ENCODE peak calls at places on chromosomes 4 and X, in eight cellular contexts. Y, O, C, J, S, M, V and B are unnamed samples. For H3K4me1, the result is how much of the 10 kb centered on the place peaks cover.

GRCh38 chrX:13430136-13430827 is 110.4 kb upstream of the ATXN3L start:
- DNase-seq in Y (no peak), O (no peak), C (no peak), J (no peak), S (peak), M (no peak), V (peak), B (no peak)

GRCh38 chr4:15434086-15434485 is 6.3 kb downstream of the C1QTNF7 start:
- DNase-seq in Y (no peak), O (no peak), C (no peak), J (no peak), S (no peak), M (no peak), V (no peak), B (no peak)

GRCh38 chrX:151151668-151152267 is 24.6 kb upstream of the GPR50 start:
- DNase-seq in Y (no peak), O (peak), C (no peak), J (no peak), S (peak), M (peak), V (peak), B (peak)

GRCh38 chr4:109701566-109702399 is 1.5 kb downstream of the CASP6 start:
- DNase-seq in Y (no peak), O (peak), C (no peak), J (no peak), S (no peak), M (peak), V (no peak), B (no peak)

GRCh38 chrX:134760671-134761070 is 102.4 kb upstream of the PLAC1 start:
- DNase-seq in Y (no peak), O (no peak), C (no peak), J (no peak), S (no peak), M (no peak), V (no peak), B (no peak)

GRCh38 chrX:42967681-42968080 is 189.7 kb upstream of the PPP1R2C start:
- DNase-seq in Y (no peak), O (no peak), C (no peak), J (no peak), S (no peak), M (no peak), V (no peak), B (no peak)

GRCh38 chrX:9786839-9787635 is 808 bp downstream of the SHROOM2 start:
- DNase-seq in Y (no peak), O (no peak), C (no peak), J (no peak), S (no peak), M (no peak), V (no peak), B (peak)

GRCh38 chrX:41556958-41557357 is 109.8 kb downstream of the NYX start:
- DNase-seq in Y (no peak), O (no peak), C (no peak), J (no peak), S (no peak), M (no peak), V (no peak), B (no peak)

GRCh38 chrX:39577206-39577605 is 520.6 kb downstream of the BCOR start:
- DNase-seq in Y (no peak), O (no peak), C (no peak), J (no peak), S (no peak), M (no peak), V (no peak), B (no peak)

GRCh38 chr4:169724251-169724650 is 33.5 kb downstream of the HPF1 start:
- DNase-seq in Y (no peak), O (no peak), C (no peak), J (no peak), S (no peak), M (no peak), V (no peak), B (no peak)

GRCh38 chrX:114580336-114580735 is 3.5 kb upstream of the HTR2C start:
- DNase-seq in Y (no peak), O (no peak), C (no peak), J (no peak), S (no peak), M (no peak), V (peak), B (no peak)

GRCh38 chrX:45712067-45712466 is 511.4 kb upstream of the DIPK2B start:
- DNase-seq in Y (no peak), O (no peak), C (no peak), J (no peak), S (no peak), M (no peak), V (no peak), B (no peak)

GRCh38 chr4:13541176-13541604 is 3.1 kb downstream of the NKX3-2 start:
- DNase-seq in Y (no peak), O (no peak), C (no peak), J (no peak), S (no peak), M (no peak), V (no peak), B (no peak)

GRCh38 chr4:173218411-173219125 is 50.0 kb downstream of the GALNT7 start:
- DNase-seq in Y (no peak), O (peak), C (no peak), J (no peak), S (peak), M (no peak), V (peak), B (no peak)

GRCh38 chrX:40098264-40099045 is 697 bp upstream of the BCOR start:
- DNase-seq in Y (no peak), O (peak), C (no peak), J (peak), S (peak), M (peak), V (peak), B (no peak)

GRCh38 chr4:36310793-36311192 is 29.4 kb downstream of the DTHD1 start:
- DNase-seq in Y (no peak), O (no peak), C (no peak), J (peak), S (peak), M (no peak), V (no peak), B (no peak)

GRCh38 chrX:104330966-104331365 is 76.2 kb upstream of the ESX1 start:
- DNase-seq in Y (no peak), O (no peak), C (no peak), J (no peak), S (no peak), M (no peak), V (no peak), B (no peak)

GRCh38 chr4:177239878-177240277 is 69.8 kb upstream of the NEIL3 start:
- DNase-seq in Y (no peak), O (no peak), C (no peak), J (no peak), S (no peak), M (no peak), V (no peak), B (no peak)

GRCh38 chr4:176001171-176002006 is 64.3 kb upstream of the WDR17 start:
- DNase-seq in Y (peak), O (no peak), C (no peak), J (peak), S (peak), M (peak), V (peak), B (peak)

GRCh38 chr4:173346074-173346473 is 11.9 kb upstream of the HMGB2 start:
- DNase-seq in Y (no peak), O (no peak), C (no peak), J (no peak), S (no peak), M (no peak), V (no peak), B (no peak)

GRCh38 chrX:45771560-45772340 is 571.1 kb upstream of the DIPK2B start:
- DNase-seq in Y (no peak), O (no peak), C (no peak), J (no peak), S (peak), M (peak), V (peak), B (no peak)

GRCh38 chr4:71187399-71188196 is 151.2 kb upstream of the SLC4A4 start:
- DNase-seq in Y (no peak), O (no peak), C (no peak), J (peak), S (peak), M (peak), V (peak), B (peak)

GRCh38 chr4:120525106-120525505 is 397.4 kb downstream of the PRDM5 start:
- DNase-seq in Y (no peak), O (no peak), C (no peak), J (no peak), S (no peak), M (no peak), V (no peak), B (no peak)

GRCh38 chr4:78734451-78735003 is 41.6 kb upstream of the BMP2K start:
- DNase-seq in Y (no peak), O (no peak), C (no peak), J (no peak), S (no peak), M (no peak), V (no peak), B (no peak)

GRCh38 chr4:139767168-139767567 is 101.5 kb downstream of the MGST2 start:
- DNase-seq in Y (no peak), O (no peak), C (no peak), J (no peak), S (peak), M (no peak), V (no peak), B (no peak)

GRCh38 chr4:114026447-114026846 is 47.0 kb upstream of the ARSJ start:
- DNase-seq in Y (no peak), O (no peak), C (no peak), J (no peak), S (no peak), M (no peak), V (no peak), B (no peak)

GRCh38 chr4:167218022-167218608 is 16.2 kb downstream of the SPOCK3 start:
- DNase-seq in Y (no peak), O (no peak), C (no peak), J (no peak), S (no peak), M (no peak), V (peak), B (no peak)

GRCh38 chr4:7266525-7267292 is 74.4 kb downstream of the SORCS2 start:
- DNase-seq in Y (no peak), O (no peak), C (no peak), J (no peak), S (peak), M (no peak), V (peak), B (no peak)

GRCh38 chrX:126580877-126581276 is 28.3 kb upstream of the DCAF12L1 start:
- DNase-seq in Y (no peak), O (no peak), C (no peak), J (no peak), S (no peak), M (no peak), V (no peak), B (no peak)

GRCh38 chrX:119606508-119607389 is 525 bp upstream of the NKRF start:
- DNase-seq in Y (no peak), O (no peak), C (no peak), J (no peak), S (no peak), M (no peak), V (no peak), B (no peak)

GRCh38 chr4:108622022-108622421 is 1.6 kb downstream of the RPL34 start:
- DNase-seq in Y (no peak), O (no peak), C (no peak), J (no peak), S (no peak), M (no peak), V (no peak), B (no peak)

GRCh38 chr4:101104264-101105052 is 242.9 kb downstream of the PPP3CA start:
- DNase-seq in Y (no peak), O (no peak), C (no peak), J (no peak), S (no peak), M (no peak), V (no peak), B (no peak)

GRCh38 chr4:101099001-101099400 is 248.3 kb downstream of the PPP3CA start:
- DNase-seq in Y (no peak), O (no peak), C (no peak), J (no peak), S (no peak), M (no peak), V (no peak), B (no peak)

GRCh38 chr4:101103381-101104142 is 243.8 kb downstream of the PPP3CA start:
- DNase-seq in Y (no peak), O (no peak), C (no peak), J (no peak), S (peak), M (peak), V (no peak), B (no peak)

GRCh38 chr4:101101072-101101471 is 246.3 kb downstream of the PPP3CA start:
- DNase-seq in Y (no peak), O (no peak), C (no peak), J (no peak), S (peak), M (no peak), V (no peak), B (no peak)

DNA sequence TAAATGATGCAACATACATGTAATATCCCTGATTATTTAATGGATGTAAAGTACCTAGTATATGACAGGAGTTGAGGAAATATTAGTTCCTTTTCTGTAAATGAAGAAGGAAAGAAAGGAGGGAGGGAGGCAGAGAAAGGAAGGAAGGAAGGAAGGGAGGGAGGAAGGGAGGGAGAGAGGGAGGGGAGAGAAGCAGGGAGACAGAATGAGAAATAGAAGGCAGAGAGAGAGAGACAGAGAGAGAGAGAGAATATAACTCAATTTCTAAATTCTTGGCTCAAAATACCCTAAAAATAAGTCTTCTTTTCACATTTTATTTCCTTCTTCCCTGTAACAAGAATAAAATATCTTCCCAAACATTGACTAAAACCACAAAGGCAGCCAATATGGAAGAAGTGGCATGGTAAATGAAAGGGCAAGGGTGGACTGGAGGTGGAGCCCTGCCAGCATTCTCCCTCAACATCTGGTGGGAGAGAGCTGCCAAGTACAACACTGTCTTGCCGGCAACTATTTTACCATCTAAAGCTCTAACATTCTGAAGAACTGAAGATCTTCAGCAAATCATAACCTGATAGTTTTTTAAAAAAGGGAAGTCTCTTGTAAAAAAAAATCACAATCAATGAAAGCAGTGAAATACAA is 245.1 kb downstream of the PPP3CA start:
- DNase-seq in Y (peak), O (no peak), C (peak), J (no peak), S (peak), M (peak), V (no peak), B (no peak)
- H3K27ac ChIP-seq in Y (no peak), O (no peak), C (no peak), J (no peak), S (peak), M (no peak), V (no peak), B (no peak)

DNA sequence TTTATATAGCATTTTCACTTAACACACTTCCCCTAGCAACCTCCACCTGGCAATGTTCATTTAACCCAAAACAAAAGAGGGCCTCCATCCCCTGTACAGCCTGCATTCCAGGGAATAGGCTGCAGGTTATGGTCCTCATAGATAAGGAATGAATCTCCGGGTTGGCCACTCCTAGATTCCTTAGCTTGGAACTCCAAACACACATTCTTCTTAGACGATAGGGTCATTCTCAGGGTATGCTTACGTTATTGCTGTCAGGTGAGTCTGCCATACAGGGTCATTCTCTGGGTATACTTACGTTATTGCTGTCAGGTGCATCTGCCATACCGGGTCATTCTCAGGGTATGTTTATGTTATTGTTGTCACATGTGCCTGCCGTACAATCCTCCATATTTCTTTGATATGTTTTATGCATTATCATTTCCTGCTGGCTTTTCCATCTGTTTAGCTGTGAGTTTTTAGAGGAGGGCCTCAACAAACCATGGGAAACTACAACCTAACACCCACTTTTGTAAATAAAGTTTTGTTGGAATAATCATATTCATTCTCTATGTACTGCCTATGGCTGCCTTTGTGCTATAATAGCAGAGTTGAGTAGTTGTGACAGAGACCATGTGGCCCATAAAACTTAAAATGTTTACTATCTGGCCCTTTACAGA is 8.3 kb upstream of the AFF1 start:
- DNase-seq in Y (no peak), O (no peak), C (no peak), J (no peak), S (no peak), M (no peak), V (peak), B (no peak)
- H3K4me1 ChIP-seq in Y (under half), O (under half), C (under half), J (under half), S (under half), M (under half), V (half or more), B (under half)

GRCh38 chr4:2794707-2795557 is 2.0 kb downstream of the SH3BP2 start:
- DNase-seq in Y (no peak), O (peak), C (peak), J (peak), S (no peak), M (peak), V (peak), B (peak)
- H3K27ac ChIP-seq in Y (peak), O (peak), C (peak), J (peak), S (no peak), M (peak), V (peak), B (peak)

GRCh38 chr4:168483786-168484185 is 3.5 kb upstream of the DDX60L start:
- DNase-seq in Y (no peak), O (no peak), C (no peak), J (no peak), S (no peak), M (no peak), V (no peak), B (no peak)
- H3K4me1 ChIP-seq in Y (under half), O (under half), C (under half), J (under half), S (under half), M (under half), V (under half), B (under half)

GRCh38 chr4:11698846-11699590 is 270.3 kb upstream of the HS3ST1 start:
- DNase-seq in Y (no peak), O (no peak), C (no peak), J (no peak), S (no peak), M (no peak), V (peak), B (no peak)
- H3K27ac ChIP-seq in Y (no peak), O (no peak), C (no peak), J (no peak), S (no peak), M (no peak), V (no peak), B (no peak)

DNA sequence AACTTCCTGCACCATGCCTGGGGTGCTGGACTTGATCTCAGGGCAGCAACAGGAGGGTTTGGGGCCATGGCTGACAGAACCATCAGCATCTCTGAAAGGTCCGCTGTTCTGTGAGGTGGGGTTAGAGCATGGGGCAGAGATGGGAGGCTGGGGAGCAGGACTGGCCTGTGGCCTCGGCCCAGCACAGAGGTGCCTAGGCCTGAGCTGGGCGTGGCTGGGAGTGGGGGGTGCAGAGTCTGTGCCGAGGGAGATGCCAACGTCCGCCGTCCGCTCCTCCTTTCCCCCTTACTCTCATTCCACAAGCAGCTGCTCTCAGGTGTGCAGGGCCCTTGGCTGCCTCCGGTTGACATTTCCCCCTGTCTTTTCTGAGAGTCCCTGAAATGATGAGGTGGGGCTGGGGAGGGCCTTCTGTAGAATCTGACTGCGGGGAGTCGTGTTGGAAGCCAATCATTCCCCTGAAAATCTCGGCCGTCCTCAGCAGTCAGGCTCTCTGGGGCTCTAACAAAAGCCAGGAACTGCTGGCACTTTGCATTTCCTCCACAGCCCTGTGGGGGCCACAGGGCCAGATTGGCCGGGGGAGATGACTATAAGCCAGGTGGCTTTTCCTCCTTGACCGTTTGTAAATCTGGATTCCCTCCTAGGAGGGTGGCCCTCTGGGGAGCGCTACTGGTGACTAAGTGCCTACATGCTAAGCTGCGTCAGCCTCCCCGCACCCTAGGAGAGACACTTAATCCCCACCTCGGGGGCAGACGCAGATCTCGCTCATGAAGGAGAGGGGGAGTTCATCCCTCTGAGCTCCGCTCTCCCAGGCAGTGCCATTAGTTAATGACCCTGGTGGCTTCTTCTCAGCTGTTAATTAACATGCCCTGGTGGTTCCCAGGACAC is 41.2 kb downstream of the EVC start:
- DNase-seq in Y (no peak), O (no peak), C (no peak), J (no peak), S (peak), M (peak), V (no peak), B (no peak)
- H3K4me1 ChIP-seq in Y (under half), O (under half), C (under half), J (under half), S (under half), M (under half), V (under half), B (under half)

GRCh38 chrX:107777536-107777832 is at the start of gene NCBP2L:
- DNase-seq in Y (no peak), O (no peak), C (no peak), J (no peak), S (no peak), M (no peak), V (no peak), B (no peak)

GRCh38 chrX:107773906-107774435 is 1.6 kb downstream of the TSC22D3 start:
- DNase-seq in Y (no peak), O (no peak), C (no peak), J (no peak), S (no peak), M (no peak), V (no peak), B (no peak)

GRCh38 chrX:107775000-107775733 is 420 bp downstream of the TSC22D3 start:
- DNase-seq in Y (no peak), O (no peak), C (no peak), J (no peak), S (no peak), M (no peak), V (no peak), B (no peak)

GRCh38 chrX:107776649-107777535 is 641 bp upstream of the NCBP2L start:
- DNase-seq in Y (peak), O (peak), C (peak), J (peak), S (peak), M (peak), V (peak), B (peak)

GRCh38 chrX:107775734-107776511 is at the start of gene TSC22D3:
- DNase-seq in Y (peak), O (peak), C (peak), J (peak), S (peak), M (peak), V (peak), B (peak)
- H3K27ac ChIP-seq in Y (peak), O (no peak), C (peak), J (no peak), S (no peak), M (peak), V (peak), B (peak)

DNA sequence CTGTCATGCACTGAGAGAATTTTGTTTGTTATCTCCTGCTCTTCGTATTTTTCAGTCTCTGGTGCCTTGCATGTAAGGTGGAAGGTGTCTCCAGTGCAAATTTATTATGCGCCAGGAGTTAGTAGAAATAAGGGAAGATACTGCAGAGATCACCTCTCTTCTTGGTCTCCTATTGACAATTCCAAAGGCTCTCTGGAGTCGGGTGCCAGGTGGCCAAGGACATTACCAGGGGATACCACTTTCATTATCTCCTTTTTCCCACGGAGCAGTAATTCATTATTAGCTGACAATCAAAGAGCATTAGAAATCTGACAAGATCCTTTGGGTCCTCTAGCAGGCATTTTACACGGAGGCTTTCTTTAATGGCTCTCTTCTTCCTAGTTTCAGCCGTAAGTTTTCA is 26.0 kb downstream of the ADD1 start:
- DNase-seq in Y (no peak), O (no peak), C (no peak), J (no peak), S (no peak), M (no peak), V (no peak), B (no peak)
- H3K4me1 ChIP-seq in Y (under half), O (under half), C (half or more), J (under half), S (half or more), M (under half), V (under half), B (half or more)